ENCODE peak calls at places on chromosomes 11 and 22, in ten cellular contexts. One of them, this sample, is unnamed.

GRCh38 chr11:6992026-6992425 is 28.1 kb downstream of the ZNF214 start:
- DNase-seq in omental fat pad: no peak
- DNase-seq in activated T-helper 1 cell treated with anti-CD3 and anti-CD28 coated beads, Interleukin-12 subunit alpha, Interleukin-12 subunit beta, Interleukin-2, Interleukin-4 antibody, amounts not matched to agents 30 ng/mL and 10 ng/mL and 1 ng/mL, durations not matched to agents 14 hours and 24 hours and 36 hours: no peak
- DNase-seq in T-cell: no peak
- DNase-seq in OCI-LY7: no peak
- DNase-seq in iPS DF 19.7: no peak
- DNase-seq in brain microvascular endothelial cell: no peak
- DNase-seq in stimulated activated CD4-positive, alpha-beta T cell treated with anti-CD3 and anti-CD28 coated beads, Interleukin-4, amount 100 ng/mL, for 1 hour: no peak
- DNase-seq in skeletal muscle cell: no peak
- DNase-seq in right cardiac atrium: no peak
- DNase-seq in this sample: no peak

GRCh38 chr11:3030289-3031070 is 26.7 kb downstream of the CARS1 start:
- DNase-seq in skeletal muscle cell: no peak
- DNase-seq in OCI-LY7: no peak
- DNase-seq in activated T-helper 1 cell treated with anti-CD3 and anti-CD28 coated beads, Interleukin-12 subunit alpha, Interleukin-12 subunit beta, Interleukin-2, Interleukin-4 antibody, amounts not matched to agents 30 ng/mL and 10 ng/mL and 1 ng/mL, durations not matched to agents 14 hours and 24 hours and 36 hours: no peak
- DNase-seq in omental fat pad: no peak
- DNase-seq in right cardiac atrium: no peak
- DNase-seq in stimulated activated CD4-positive, alpha-beta T cell treated with anti-CD3 and anti-CD28 coated beads, Interleukin-4, amount 100 ng/mL, for 1 hour: no peak
- DNase-seq in T-cell: no peak
- DNase-seq in iPS DF 19.7: no peak
- DNase-seq in brain microvascular endothelial cell: no peak
- DNase-seq in this sample: no peak

GRCh38 chr11:1757861-1758610 is 5.7 kb downstream of the CTSD start:
- DNase-seq in skeletal muscle cell: no peak
- DNase-seq in OCI-LY7: no peak
- DNase-seq in right cardiac atrium: no peak
- DNase-seq in T-cell: peak; percentile 28
- DNase-seq in iPS DF 19.7: no peak
- DNase-seq in brain microvascular endothelial cell: no peak
- DNase-seq in activated T-helper 1 cell treated with anti-CD3 and anti-CD28 coated beads, Interleukin-12 subunit alpha, Interleukin-12 subunit beta, Interleukin-2, Interleukin-4 antibody, amounts not matched to agents 30 ng/mL and 10 ng/mL and 1 ng/mL, durations not matched to agents 14 hours and 24 hours and 36 hours: peak; percentile 38
- DNase-seq in stimulated activated CD4-positive, alpha-beta T cell treated with anti-CD3 and anti-CD28 coated beads, Interleukin-4, amount 100 ng/mL, for 1 hour: peak; percentile 41
- DNase-seq in omental fat pad: no peak
- DNase-seq in this sample: no peak

GRCh38 chr22:43455861-43456260 is 44.0 kb downstream of the MPPED1 start:
- DNase-seq in OCI-LY7: no peak
- DNase-seq in omental fat pad: no peak
- DNase-seq in iPS DF 19.7: no peak
- DNase-seq in activated T-helper 1 cell treated with anti-CD3 and anti-CD28 coated beads, Interleukin-12 subunit alpha, Interleukin-12 subunit beta, Interleukin-2, Interleukin-4 antibody, amounts not matched to agents 30 ng/mL and 10 ng/mL and 1 ng/mL, durations not matched to agents 14 hours and 24 hours and 36 hours: no peak
- DNase-seq in skeletal muscle cell: no peak
- DNase-seq in brain microvascular endothelial cell: no peak
- DNase-seq in right cardiac atrium: no peak
- DNase-seq in stimulated activated CD4-positive, alpha-beta T cell treated with anti-CD3 and anti-CD28 coated beads, Interleukin-4, amount 100 ng/mL, for 1 hour: no peak
- DNase-seq in T-cell: no peak
- DNase-seq in this sample: no peak

GRCh38 chr11:110908401-110909106 is 196.3 kb upstream of the ARHGAP20 start:
- DNase-seq in stimulated activated CD4-positive, alpha-beta T cell treated with anti-CD3 and anti-CD28 coated beads, Interleukin-4, amount 100 ng/mL, for 1 hour: no peak
- DNase-seq in brain microvascular endothelial cell: peak; percentile 83
- DNase-seq in skeletal muscle cell: peak; percentile 68
- DNase-seq in omental fat pad: no peak
- DNase-seq in T-cell: no peak
- DNase-seq in right cardiac atrium: no peak
- DNase-seq in iPS DF 19.7: no peak
- DNase-seq in activated T-helper 1 cell treated with anti-CD3 and anti-CD28 coated beads, Interleukin-12 subunit alpha, Interleukin-12 subunit beta, Interleukin-2, Interleukin-4 antibody, amounts not matched to agents 30 ng/mL and 10 ng/mL and 1 ng/mL, durations not matched to agents 14 hours and 24 hours and 36 hours: no peak
- DNase-seq in OCI-LY7: peak; percentile 11
- DNase-seq in this sample: no peak

GRCh38 chr11:102269927-102270326 is 47.4 kb upstream of the BIRC3 start:
- DNase-seq in T-cell: no peak
- DNase-seq in omental fat pad: no peak
- DNase-seq in activated T-helper 1 cell treated with anti-CD3 and anti-CD28 coated beads, Interleukin-12 subunit alpha, Interleukin-12 subunit beta, Interleukin-2, Interleukin-4 antibody, amounts not matched to agents 30 ng/mL and 10 ng/mL and 1 ng/mL, durations not matched to agents 14 hours and 24 hours and 36 hours: no peak
- DNase-seq in brain microvascular endothelial cell: peak; percentile 48
- DNase-seq in stimulated activated CD4-positive, alpha-beta T cell treated with anti-CD3 and anti-CD28 coated beads, Interleukin-4, amount 100 ng/mL, for 1 hour: no peak
- DNase-seq in iPS DF 19.7: no peak
- DNase-seq in right cardiac atrium: no peak
- DNase-seq in skeletal muscle cell: no peak
- DNase-seq in OCI-LY7: no peak
- DNase-seq in this sample: no peak

GRCh38 chr22:27686534-27686933 is 115.0 kb downstream of the MN1 start:
- DNase-seq in activated T-helper 1 cell treated with anti-CD3 and anti-CD28 coated beads, Interleukin-12 subunit alpha, Interleukin-12 subunit beta, Interleukin-2, Interleukin-4 antibody, amounts not matched to agents 30 ng/mL and 10 ng/mL and 1 ng/mL, durations not matched to agents 14 hours and 24 hours and 36 hours: no peak
- DNase-seq in skeletal muscle cell: no peak
- DNase-seq in right cardiac atrium: peak; percentile 89
- DNase-seq in brain microvascular endothelial cell: peak; percentile 95
- DNase-seq in OCI-LY7: no peak
- DNase-seq in iPS DF 19.7: no peak
- DNase-seq in stimulated activated CD4-positive, alpha-beta T cell treated with anti-CD3 and anti-CD28 coated beads, Interleukin-4, amount 100 ng/mL, for 1 hour: no peak
- DNase-seq in T-cell: no peak
- DNase-seq in omental fat pad: no peak
- DNase-seq in this sample: no peak

GRCh38 chr11:30333405-30333804 is 10.5 kb downstream of the ARL14EP start:
- DNase-seq in iPS DF 19.7: no peak
- DNase-seq in T-cell: no peak
- DNase-seq in stimulated activated CD4-positive, alpha-beta T cell treated with anti-CD3 and anti-CD28 coated beads, Interleukin-4, amount 100 ng/mL, for 1 hour: no peak
- DNase-seq in skeletal muscle cell: no peak
- DNase-seq in activated T-helper 1 cell treated with anti-CD3 and anti-CD28 coated beads, Interleukin-12 subunit alpha, Interleukin-12 subunit beta, Interleukin-2, Interleukin-4 antibody, amounts not matched to agents 30 ng/mL and 10 ng/mL and 1 ng/mL, durations not matched to agents 14 hours and 24 hours and 36 hours: no peak
- DNase-seq in OCI-LY7: peak; percentile 31
- DNase-seq in right cardiac atrium: no peak
- DNase-seq in brain microvascular endothelial cell: no peak
- DNase-seq in omental fat pad: no peak
- DNase-seq in this sample: no peak

GRCh38 chr22:46110215-46110614 is 40.1 kb upstream of the PPARA start:
- DNase-seq in skeletal muscle cell: no peak
- DNase-seq in omental fat pad: no peak
- DNase-seq in brain microvascular endothelial cell: peak; percentile 24
- DNase-seq in iPS DF 19.7: no peak
- DNase-seq in stimulated activated CD4-positive, alpha-beta T cell treated with anti-CD3 and anti-CD28 coated beads, Interleukin-4, amount 100 ng/mL, for 1 hour: no peak
- DNase-seq in OCI-LY7: no peak
- DNase-seq in activated T-helper 1 cell treated with anti-CD3 and anti-CD28 coated beads, Interleukin-12 subunit alpha, Interleukin-12 subunit beta, Interleukin-2, Interleukin-4 antibody, amounts not matched to agents 30 ng/mL and 10 ng/mL and 1 ng/mL, durations not matched to agents 14 hours and 24 hours and 36 hours: no peak
- DNase-seq in right cardiac atrium: peak; percentile 62
- DNase-seq in T-cell: no peak
- DNase-seq in this sample: no peak

GRCh38 chr22:47128216-47129215 is 366.1 kb downstream of the TBC1D22A start:
- DNase-seq in omental fat pad: no peak
- DNase-seq in skeletal muscle cell: no peak
- DNase-seq in T-cell: no peak
- DNase-seq in stimulated activated CD4-positive, alpha-beta T cell treated with anti-CD3 and anti-CD28 coated beads, Interleukin-4, amount 100 ng/mL, for 1 hour: no peak
- DNase-seq in brain microvascular endothelial cell: no peak
- DNase-seq in right cardiac atrium: no peak
- DNase-seq in activated T-helper 1 cell treated with anti-CD3 and anti-CD28 coated beads, Interleukin-12 subunit alpha, Interleukin-12 subunit beta, Interleukin-2, Interleukin-4 antibody, amounts not matched to agents 30 ng/mL and 10 ng/mL and 1 ng/mL, durations not matched to agents 14 hours and 24 hours and 36 hours: no peak
- DNase-seq in OCI-LY7: no peak
- DNase-seq in iPS DF 19.7: no peak
- DNase-seq in this sample: no peak

GRCh38 chr22:45948081-45948648 is 28.8 kb downstream of the WNT7B start:
- DNase-seq in skeletal muscle cell: no peak
- DNase-seq in activated T-helper 1 cell treated with anti-CD3 and anti-CD28 coated beads, Interleukin-12 subunit alpha, Interleukin-12 subunit beta, Interleukin-2, Interleukin-4 antibody, amounts not matched to agents 30 ng/mL and 10 ng/mL and 1 ng/mL, durations not matched to agents 14 hours and 24 hours and 36 hours: no peak
- DNase-seq in brain microvascular endothelial cell: no peak
- DNase-seq in stimulated activated CD4-positive, alpha-beta T cell treated with anti-CD3 and anti-CD28 coated beads, Interleukin-4, amount 100 ng/mL, for 1 hour: no peak
- DNase-seq in right cardiac atrium: no peak
- DNase-seq in omental fat pad: no peak
- DNase-seq in iPS DF 19.7: no peak
- DNase-seq in T-cell: no peak
- DNase-seq in OCI-LY7: no peak
- DNase-seq in this sample: no peak

GRCh38 chr11:100808904-100809491 is 121.9 kb downstream of the ARHGAP42 start:
- DNase-seq in T-cell: no peak
- DNase-seq in iPS DF 19.7: no peak
- DNase-seq in omental fat pad: no peak
- DNase-seq in brain microvascular endothelial cell: peak; percentile 79
- DNase-seq in OCI-LY7: no peak
- DNase-seq in activated T-helper 1 cell treated with anti-CD3 and anti-CD28 coated beads, Interleukin-12 subunit alpha, Interleukin-12 subunit beta, Interleukin-2, Interleukin-4 antibody, amounts not matched to agents 30 ng/mL and 10 ng/mL and 1 ng/mL, durations not matched to agents 14 hours and 24 hours and 36 hours: no peak
- DNase-seq in right cardiac atrium: no peak
- DNase-seq in skeletal muscle cell: no peak
- DNase-seq in stimulated activated CD4-positive, alpha-beta T cell treated with anti-CD3 and anti-CD28 coated beads, Interleukin-4, amount 100 ng/mL, for 1 hour: no peak
- DNase-seq in this sample: no peak

GRCh38 chr11:17772704-17773600 is 38.4 kb downstream of the KCNC1 start:
- DNase-seq in skeletal muscle cell: no peak
- DNase-seq in OCI-LY7: no peak
- DNase-seq in activated T-helper 1 cell treated with anti-CD3 and anti-CD28 coated beads, Interleukin-12 subunit alpha, Interleukin-12 subunit beta, Interleukin-2, Interleukin-4 antibody, amounts not matched to agents 30 ng/mL and 10 ng/mL and 1 ng/mL, durations not matched to agents 14 hours and 24 hours and 36 hours: no peak
- DNase-seq in right cardiac atrium: no peak
- DNase-seq in iPS DF 19.7: no peak
- DNase-seq in omental fat pad: no peak
- DNase-seq in brain microvascular endothelial cell: no peak
- DNase-seq in T-cell: no peak
- DNase-seq in stimulated activated CD4-positive, alpha-beta T cell treated with anti-CD3 and anti-CD28 coated beads, Interleukin-4, amount 100 ng/mL, for 1 hour: no peak
- DNase-seq in this sample: no peak

GRCh38 chr11:73177380-73178091 is 35.4 kb upstream of the FCHSD2 start:
- DNase-seq in right cardiac atrium: peak; percentile 88
- DNase-seq in skeletal muscle cell: no peak
- DNase-seq in omental fat pad: no peak
- DNase-seq in OCI-LY7: no peak
- DNase-seq in iPS DF 19.7: no peak
- DNase-seq in brain microvascular endothelial cell: no peak
- DNase-seq in T-cell: no peak
- DNase-seq in stimulated activated CD4-positive, alpha-beta T cell treated with anti-CD3 and anti-CD28 coated beads, Interleukin-4, amount 100 ng/mL, for 1 hour: no peak
- DNase-seq in activated T-helper 1 cell treated with anti-CD3 and anti-CD28 coated beads, Interleukin-12 subunit alpha, Interleukin-12 subunit beta, Interleukin-2, Interleukin-4 antibody, amounts not matched to agents 30 ng/mL and 10 ng/mL and 1 ng/mL, durations not matched to agents 14 hours and 24 hours and 36 hours: no peak
- DNase-seq in this sample: no peak

GRCh38 chr11:62542111-62542745 is 4.4 kb downstream of the AHNAK start:
- DNase-seq in activated T-helper 1 cell treated with anti-CD3 and anti-CD28 coated beads, Interleukin-12 subunit alpha, Interleukin-12 subunit beta, Interleukin-2, Interleukin-4 antibody, amounts not matched to agents 30 ng/mL and 10 ng/mL and 1 ng/mL, durations not matched to agents 14 hours and 24 hours and 36 hours: no peak
- DNase-seq in OCI-LY7: no peak
- DNase-seq in right cardiac atrium: no peak
- DNase-seq in stimulated activated CD4-positive, alpha-beta T cell treated with anti-CD3 and anti-CD28 coated beads, Interleukin-4, amount 100 ng/mL, for 1 hour: no peak
- DNase-seq in omental fat pad: no peak
- DNase-seq in brain microvascular endothelial cell: no peak
- DNase-seq in iPS DF 19.7: no peak
- DNase-seq in T-cell: no peak
- DNase-seq in skeletal muscle cell: no peak
- DNase-seq in this sample: no peak

GRCh38 chr11:70811915-70812314 is 413.6 kb downstream of the CTTN start:
- DNase-seq in activated T-helper 1 cell treated with anti-CD3 and anti-CD28 coated beads, Interleukin-12 subunit alpha, Interleukin-12 subunit beta, Interleukin-2, Interleukin-4 antibody, amounts not matched to agents 30 ng/mL and 10 ng/mL and 1 ng/mL, durations not matched to agents 14 hours and 24 hours and 36 hours: no peak
- DNase-seq in stimulated activated CD4-positive, alpha-beta T cell treated with anti-CD3 and anti-CD28 coated beads, Interleukin-4, amount 100 ng/mL, for 1 hour: no peak
- DNase-seq in omental fat pad: no peak
- DNase-seq in OCI-LY7: no peak
- DNase-seq in right cardiac atrium: no peak
- DNase-seq in brain microvascular endothelial cell: no peak
- DNase-seq in iPS DF 19.7: no peak
- DNase-seq in T-cell: no peak
- DNase-seq in skeletal muscle cell: no peak
- DNase-seq in this sample: no peak

GRCh38 chr11:2128512-2129322 is 10.5 kb downstream of the IGF2 start:
- DNase-seq in brain microvascular endothelial cell: no peak
- DNase-seq in OCI-LY7: no peak
- DNase-seq in T-cell: no peak
- DNase-seq in right cardiac atrium: no peak
- DNase-seq in omental fat pad: no peak
- DNase-seq in stimulated activated CD4-positive, alpha-beta T cell treated with anti-CD3 and anti-CD28 coated beads, Interleukin-4, amount 100 ng/mL, for 1 hour: no peak
- DNase-seq in activated T-helper 1 cell treated with anti-CD3 and anti-CD28 coated beads, Interleukin-12 subunit alpha, Interleukin-12 subunit beta, Interleukin-2, Interleukin-4 antibody, amounts not matched to agents 30 ng/mL and 10 ng/mL and 1 ng/mL, durations not matched to agents 14 hours and 24 hours and 36 hours: no peak
- DNase-seq in iPS DF 19.7: no peak
- DNase-seq in skeletal muscle cell: no peak
- DNase-seq in this sample: no peak

GRCh38 chr22:38462960-38463784 is 4.7 kb upstream of the KDELR3 start:
- DNase-seq in right cardiac atrium: peak; percentile 69
- DNase-seq in T-cell: no peak
- DNase-seq in brain microvascular endothelial cell: no peak
- DNase-seq in omental fat pad: no peak
- DNase-seq in stimulated activated CD4-positive, alpha-beta T cell treated with anti-CD3 and anti-CD28 coated beads, Interleukin-4, amount 100 ng/mL, for 1 hour: no peak
- DNase-seq in iPS DF 19.7: no peak
- DNase-seq in skeletal muscle cell: no peak
- DNase-seq in activated T-helper 1 cell treated with anti-CD3 and anti-CD28 coated beads, Interleukin-12 subunit alpha, Interleukin-12 subunit beta, Interleukin-2, Interleukin-4 antibody, amounts not matched to agents 30 ng/mL and 10 ng/mL and 1 ng/mL, durations not matched to agents 14 hours and 24 hours and 36 hours: no peak
- DNase-seq in OCI-LY7: peak; percentile 62
- DNase-seq in this sample: no peak

GRCh38 chr11:46890665-46891064 is 27.7 kb downstream of the LRP4 start:
- DNase-seq in stimulated activated CD4-positive, alpha-beta T cell treated with anti-CD3 and anti-CD28 coated beads, Interleukin-4, amount 100 ng/mL, for 1 hour: no peak
- DNase-seq in iPS DF 19.7: no peak
- DNase-seq in OCI-LY7: no peak
- DNase-seq in brain microvascular endothelial cell: no peak
- DNase-seq in omental fat pad: no peak
- DNase-seq in right cardiac atrium: no peak
- DNase-seq in activated T-helper 1 cell treated with anti-CD3 and anti-CD28 coated beads, Interleukin-12 subunit alpha, Interleukin-12 subunit beta, Interleukin-2, Interleukin-4 antibody, amounts not matched to agents 30 ng/mL and 10 ng/mL and 1 ng/mL, durations not matched to agents 14 hours and 24 hours and 36 hours: no peak
- DNase-seq in skeletal muscle cell: no peak
- DNase-seq in T-cell: no peak
- DNase-seq in this sample: no peak

GRCh38 chr11:16612801-16613400 is 125.5 kb upstream of the C11orf58 start:
- DNase-seq in skeletal muscle cell: no peak
- DNase-seq in T-cell: no peak
- DNase-seq in brain microvascular endothelial cell: no peak
- DNase-seq in OCI-LY7: no peak
- DNase-seq in iPS DF 19.7: no peak
- DNase-seq in stimulated activated CD4-positive, alpha-beta T cell treated with anti-CD3 and anti-CD28 coated beads, Interleukin-4, amount 100 ng/mL, for 1 hour: no peak
- DNase-seq in omental fat pad: no peak
- DNase-seq in activated T-helper 1 cell treated with anti-CD3 and anti-CD28 coated beads, Interleukin-12 subunit alpha, Interleukin-12 subunit beta, Interleukin-2, Interleukin-4 antibody, amounts not matched to agents 30 ng/mL and 10 ng/mL and 1 ng/mL, durations not matched to agents 14 hours and 24 hours and 36 hours: no peak
- DNase-seq in right cardiac atrium: no peak
- DNase-seq in this sample: no peak

GRCh38 chr11:120536091-120536796 is 24.7 kb downstream of the GRIK4 start:
- DNase-seq in T-cell: no peak
- DNase-seq in brain microvascular endothelial cell: no peak
- DNase-seq in OCI-LY7: no peak
- DNase-seq in omental fat pad: no peak
- DNase-seq in activated T-helper 1 cell treated with anti-CD3 and anti-CD28 coated beads, Interleukin-12 subunit alpha, Interleukin-12 subunit beta, Interleukin-2, Interleukin-4 antibody, amounts not matched to agents 30 ng/mL and 10 ng/mL and 1 ng/mL, durations not matched to agents 14 hours and 24 hours and 36 hours: no peak
- DNase-seq in iPS DF 19.7: no peak
- DNase-seq in right cardiac atrium: no peak
- DNase-seq in stimulated activated CD4-positive, alpha-beta T cell treated with anti-CD3 and anti-CD28 coated beads, Interleukin-4, amount 100 ng/mL, for 1 hour: no peak
- DNase-seq in skeletal muscle cell: no peak
- DNase-seq in this sample: no peak

GRCh38 chr11:72135891-72136676 is 559 bp downstream of the FOLR3 start:
- DNase-seq in right cardiac atrium: no peak
- DNase-seq in OCI-LY7: no peak
- DNase-seq in stimulated activated CD4-positive, alpha-beta T cell treated with anti-CD3 and anti-CD28 coated beads, Interleukin-4, amount 100 ng/mL, for 1 hour: no peak
- DNase-seq in brain microvascular endothelial cell: no peak
- DNase-seq in iPS DF 19.7: no peak
- DNase-seq in T-cell: no peak
- DNase-seq in skeletal muscle cell: no peak
- DNase-seq in omental fat pad: no peak
- DNase-seq in activated T-helper 1 cell treated with anti-CD3 and anti-CD28 coated beads, Interleukin-12 subunit alpha, Interleukin-12 subunit beta, Interleukin-2, Interleukin-4 antibody, amounts not matched to agents 30 ng/mL and 10 ng/mL and 1 ng/mL, durations not matched to agents 14 hours and 24 hours and 36 hours: no peak
- DNase-seq in this sample: no peak

GRCh38 chr11:118933486-118933885 is 7.8 kb upstream of the BCL9L start:
- DNase-seq in right cardiac atrium: no peak
- DNase-seq in brain microvascular endothelial cell: no peak
- DNase-seq in activated T-helper 1 cell treated with anti-CD3 and anti-CD28 coated beads, Interleukin-12 subunit alpha, Interleukin-12 subunit beta, Interleukin-2, Interleukin-4 antibody, amounts not matched to agents 30 ng/mL and 10 ng/mL and 1 ng/mL, durations not matched to agents 14 hours and 24 hours and 36 hours: no peak
- DNase-seq in iPS DF 19.7: no peak
- DNase-seq in skeletal muscle cell: no peak
- DNase-seq in stimulated activated CD4-positive, alpha-beta T cell treated with anti-CD3 and anti-CD28 coated beads, Interleukin-4, amount 100 ng/mL, for 1 hour: no peak
- DNase-seq in omental fat pad: no peak
- DNase-seq in T-cell: no peak
- DNase-seq in OCI-LY7: no peak
- DNase-seq in this sample: no peak

GRCh38 chr11:39681428-39681827 is 1778.0 kb downstream of the LRRC4C start:
- DNase-seq in activated T-helper 1 cell treated with anti-CD3 and anti-CD28 coated beads, Interleukin-12 subunit alpha, Interleukin-12 subunit beta, Interleukin-2, Interleukin-4 antibody, amounts not matched to agents 30 ng/mL and 10 ng/mL and 1 ng/mL, durations not matched to agents 14 hours and 24 hours and 36 hours: no peak
- DNase-seq in brain microvascular endothelial cell: no peak
- DNase-seq in right cardiac atrium: no peak
- DNase-seq in iPS DF 19.7: no peak
- DNase-seq in stimulated activated CD4-positive, alpha-beta T cell treated with anti-CD3 and anti-CD28 coated beads, Interleukin-4, amount 100 ng/mL, for 1 hour: no peak
- DNase-seq in T-cell: no peak
- DNase-seq in OCI-LY7: no peak
- DNase-seq in omental fat pad: no peak
- DNase-seq in skeletal muscle cell: no peak
- DNase-seq in this sample: no peak

GRCh38 chr11:17388609-17389204 is at the start of gene KCNJ11:
- DNase-seq in T-cell: no peak
- DNase-seq in right cardiac atrium: no peak
- DNase-seq in omental fat pad: no peak
- DNase-seq in activated T-helper 1 cell treated with anti-CD3 and anti-CD28 coated beads, Interleukin-12 subunit alpha, Interleukin-12 subunit beta, Interleukin-2, Interleukin-4 antibody, amounts not matched to agents 30 ng/mL and 10 ng/mL and 1 ng/mL, durations not matched to agents 14 hours and 24 hours and 36 hours: no peak
- DNase-seq in stimulated activated CD4-positive, alpha-beta T cell treated with anti-CD3 and anti-CD28 coated beads, Interleukin-4, amount 100 ng/mL, for 1 hour: no peak
- DNase-seq in skeletal muscle cell: no peak
- DNase-seq in OCI-LY7: no peak
- DNase-seq in brain microvascular endothelial cell: no peak
- DNase-seq in iPS DF 19.7: no peak
- DNase-seq in this sample: no peak

GRCh38 chr11:112280268-112281126 is 19.8 kb upstream of the PLET1 start:
- DNase-seq in iPS DF 19.7: peak; percentile 64
- DNase-seq in skeletal muscle cell: peak; percentile 42
- DNase-seq in activated T-helper 1 cell treated with anti-CD3 and anti-CD28 coated beads, Interleukin-12 subunit alpha, Interleukin-12 subunit beta, Interleukin-2, Interleukin-4 antibody, amounts not matched to agents 30 ng/mL and 10 ng/mL and 1 ng/mL, durations not matched to agents 14 hours and 24 hours and 36 hours: peak; percentile 64
- DNase-seq in stimulated activated CD4-positive, alpha-beta T cell treated with anti-CD3 and anti-CD28 coated beads, Interleukin-4, amount 100 ng/mL, for 1 hour: peak; percentile 44
- DNase-seq in omental fat pad: peak; percentile 38
- DNase-seq in right cardiac atrium: peak; percentile 46
- DNase-seq in OCI-LY7: peak; percentile 90
- DNase-seq in T-cell: peak; percentile 22
- DNase-seq in brain microvascular endothelial cell: peak; percentile 78
- DNase-seq in this sample: peak; percentile 70

GRCh38 chr11:100003985-100004384 is 683.1 kb upstream of the ARHGAP42 start:
- DNase-seq in brain microvascular endothelial cell: no peak
- DNase-seq in skeletal muscle cell: no peak
- DNase-seq in T-cell: no peak
- DNase-seq in stimulated activated CD4-positive, alpha-beta T cell treated with anti-CD3 and anti-CD28 coated beads, Interleukin-4, amount 100 ng/mL, for 1 hour: no peak
- DNase-seq in right cardiac atrium: no peak
- DNase-seq in activated T-helper 1 cell treated with anti-CD3 and anti-CD28 coated beads, Interleukin-12 subunit alpha, Interleukin-12 subunit beta, Interleukin-2, Interleukin-4 antibody, amounts not matched to agents 30 ng/mL and 10 ng/mL and 1 ng/mL, durations not matched to agents 14 hours and 24 hours and 36 hours: no peak
- DNase-seq in OCI-LY7: no peak
- DNase-seq in iPS DF 19.7: no peak
- DNase-seq in omental fat pad: no peak
- DNase-seq in this sample: no peak

GRCh38 chr11:108561535-108561991 is 32.0 kb downstream of the EXPH5 start:
- DNase-seq in OCI-LY7: no peak
- DNase-seq in activated T-helper 1 cell treated with anti-CD3 and anti-CD28 coated beads, Interleukin-12 subunit alpha, Interleukin-12 subunit beta, Interleukin-2, Interleukin-4 antibody, amounts not matched to agents 30 ng/mL and 10 ng/mL and 1 ng/mL, durations not matched to agents 14 hours and 24 hours and 36 hours: no peak
- DNase-seq in brain microvascular endothelial cell: peak; percentile 11
- DNase-seq in T-cell: no peak
- DNase-seq in right cardiac atrium: no peak
- DNase-seq in omental fat pad: no peak
- DNase-seq in iPS DF 19.7: no peak
- DNase-seq in stimulated activated CD4-positive, alpha-beta T cell treated with anti-CD3 and anti-CD28 coated beads, Interleukin-4, amount 100 ng/mL, for 1 hour: no peak
- DNase-seq in skeletal muscle cell: no peak
- DNase-seq in this sample: no peak